ENCODE peak calls at places on chromosomes 4 and X, in seven cellular contexts. J, T, A, V, I, R and X are unnamed samples.

GRCh38 chr4:998096-998691 is 5.0 kb upstream of the SLC26A1 start:
- DNase-seq in J (no peak), T (no peak), A (no peak), V (no peak), I (no peak), R (no peak), X (no peak)

GRCh38 chr4:48949518-48950207 is 36.4 kb upstream of the CWH43 start:
- DNase-seq in J (no peak), T (no peak), A (no peak), V (no peak), I (no peak), R (no peak), X (peak)

GRCh38 chr4:124903995-124904722 is 191.6 kb upstream of the ANKRD50 start:
- DNase-seq in J (no peak), T (peak), A (no peak), V (no peak), I (peak), R (no peak), X (no peak)

GRCh38 chrX:16487620-16488380 is 162.2 kb upstream of the S100G start:
- DNase-seq in J (no peak), T (no peak), A (no peak), V (no peak), I (no peak), R (no peak), X (no peak)

GRCh38 chr4:122662701-122663100 is 41.8 kb upstream of the IL21 start:
- DNase-seq in J (no peak), T (no peak), A (no peak), V (no peak), I (no peak), R (no peak), X (no peak)

GRCh38 chr4:25068386-25068785 is 37.6 kb upstream of the LGI2 start:
- DNase-seq in J (no peak), T (no peak), A (no peak), V (no peak), I (no peak), R (no peak), X (no peak)

GRCh38 chr4:34432706-34433105 is 1811.6 kb downstream of the ARAP2 start:
- DNase-seq in J (no peak), T (no peak), A (no peak), V (no peak), I (no peak), R (no peak), X (no peak)

GRCh38 chrX:109826954-109827708 is 94.1 kb upstream of the ACSL4 start:
- DNase-seq in J (peak), T (no peak), A (no peak), V (no peak), I (peak), R (no peak), X (peak)

GRCh38 chr4:37822220-37822619 is 4.3 kb upstream of the PGM2 start:
- DNase-seq in J (no peak), T (peak), A (no peak), V (no peak), I (no peak), R (no peak), X (no peak)

GRCh38 chr4:24971192-24971591 is 58.4 kb upstream of the CCDC149 start:
- DNase-seq in J (no peak), T (no peak), A (no peak), V (no peak), I (no peak), R (no peak), X (no peak)

GRCh38 chr4:2436301-2436700 is 17.5 kb downstream of the CFAP99 start:
- DNase-seq in J (no peak), T (no peak), A (no peak), V (no peak), I (no peak), R (peak), X (no peak)